ENCODE peak calls at places on chromosomes 5 and 9, in eight cellular contexts. O is naive thymus-derived CD4-positive, alpha-beta T cell; I is aorta; R is sigmoid colon; U is psoas muscle; W is ascending aorta; A is H7; Y is PC-9. X is an unnamed sample.
A peak's percentile ranks its signal among the peaks of the same experiment; 100 is the strongest.

GRCh38 chr5:94715843-94716242 is 97.4 kb downstream of the SLF1 start:
- DNase-seq in O (no peak), I (no peak), R (no peak), U (no peak), W (no peak), A (no peak), Y (no peak), X (no peak)

GRCh38 chr9:111839981-111840380 is 45.2 kb upstream of the SHOC1 start:
- DNase-seq in O (no peak), I (no peak), R (no peak), U (no peak), W (no peak), A (no peak), Y (no peak), X (no peak)

GRCh38 chr9:88534456-88535225 is at the start of gene NXNL2:
- DNase-seq in O (peak; percentile 46), I (peak; percentile 96), R (peak; percentile 91), U (peak; percentile 53), W (peak; percentile 88), A (peak; percentile 97), Y (peak; percentile 90), X (peak; percentile 86)

GRCh38 chr9:93096131-93096802 is at the start of gene CARD19:
- DNase-seq in O (no peak), I (peak; percentile 88), R (peak; percentile 87), U (no peak), W (peak; percentile 82), A (peak; percentile 84), Y (peak; percentile 71), X (no peak)

GRCh38 chr5:43045236-43045635 is 5.1 kb upstream of the ANXA2R start:
- DNase-seq in O (no peak), I (no peak), R (no peak), U (no peak), W (no peak), A (no peak), Y (no peak), X (no peak)

GRCh38 chr5:173643964-173644363 is 27.5 kb upstream of the BOD1 start:
- DNase-seq in O (no peak), I (no peak), R (no peak), U (no peak), W (peak; percentile 16), A (peak; percentile 91), Y (no peak), X (no peak)

GRCh38 chr5:32625106-32625505 is 39.7 kb downstream of the SUB1 start:
- DNase-seq in O (no peak), I (no peak), R (no peak), U (no peak), W (no peak), A (no peak), Y (no peak), X (no peak)

GRCh38 chr9:130302785-130303612 is 37.4 kb downstream of the HMCN2 start:
- DNase-seq in O (no peak), I (no peak), R (no peak), U (no peak), W (no peak), A (no peak), Y (no peak), X (no peak)

GRCh38 chr9:14030350-14030823 is 283.6 kb downstream of the NFIB start:
- DNase-seq in O (no peak), I (no peak), R (no peak), U (no peak), W (no peak), A (no peak), Y (peak; percentile 66), X (no peak)

GRCh38 chr5:126514159-126515141 is 80.6 kb downstream of the ALDH7A1 start:
- DNase-seq in O (no peak), I (no peak), R (no peak), U (no peak), W (no peak), A (no peak), Y (no peak), X (no peak)

DNA sequence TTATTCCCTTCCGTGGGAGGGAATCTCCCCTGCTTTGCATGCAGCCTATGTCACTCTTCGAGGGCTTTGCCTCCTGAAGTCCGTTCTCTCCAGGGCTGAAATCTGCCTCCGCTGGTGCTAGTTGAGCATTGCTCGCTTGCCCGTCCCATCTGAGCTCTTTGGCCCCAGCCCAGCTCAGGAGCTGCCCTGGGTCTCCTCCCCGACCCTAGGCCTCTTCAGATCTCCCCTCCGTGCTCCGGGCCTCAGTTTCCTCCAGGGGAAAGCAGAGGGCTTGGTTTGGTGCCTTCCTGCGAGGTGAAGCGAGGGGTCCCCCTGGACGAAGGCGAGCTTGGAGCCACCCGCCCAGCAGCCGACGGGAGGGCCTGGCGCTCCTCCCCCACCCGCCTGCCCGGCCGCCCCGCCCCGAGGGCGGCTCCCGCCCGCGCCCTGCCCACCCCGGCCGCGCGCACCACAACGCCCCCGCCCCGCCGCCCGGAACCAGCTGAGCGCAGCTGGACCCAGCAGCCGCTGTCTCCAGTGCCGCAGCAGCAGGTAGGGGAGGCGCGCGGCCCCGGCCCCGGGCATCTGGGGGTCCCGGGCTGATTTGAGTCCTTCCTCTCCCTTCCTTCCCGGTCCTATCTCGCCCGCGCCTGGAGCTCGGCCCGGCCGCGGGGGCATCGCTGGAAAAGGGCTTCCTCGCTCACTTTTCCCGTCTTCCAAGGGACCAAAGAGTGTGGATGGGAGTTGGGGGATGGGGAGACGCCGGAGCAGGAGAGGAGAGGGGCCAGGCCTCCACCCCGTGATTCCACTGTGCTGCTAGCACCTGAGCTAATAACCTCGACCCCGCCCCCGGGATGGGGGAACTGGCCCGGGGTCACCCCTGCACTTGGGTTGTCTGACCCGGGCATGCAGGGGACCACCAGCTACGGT is at the start of gene GSN:
- DNase-seq in O (peak; percentile 14), I (peak; percentile 95), R (peak; percentile 94), U (peak; percentile 85), W (peak; percentile 91), A (peak; percentile 97), Y (peak; percentile 74), X (peak; percentile 74)
- H3K27me3 ChIP-seq in O (no peaks in the 10 kb centered on the region), I (no peaks in the 10 kb centered on the region), R (no peaks in the 10 kb centered on the region), U (no peaks in the 10 kb centered on the region), W (no peaks in the 10 kb centered on the region), A (peaks cover 34% of the 10 kb centered on the region), Y (no peaks in the 10 kb centered on the region), X (no peaks in the 10 kb centered on the region)

GRCh38 chr9:21761309-21761901 is 41.0 kb upstream of the MTAP start:
- DNase-seq in O (no peak), I (no peak), R (no peak), U (no peak), W (no peak), A (no peak), Y (no peak), X (no peak)

GRCh38 chr9:21754741-21755140 is 47.7 kb upstream of the MTAP start:
- DNase-seq in O (no peak), I (no peak), R (no peak), U (no peak), W (no peak), A (no peak), Y (no peak), X (no peak)

GRCh38 chr9:21762064-21762463 is 40.4 kb upstream of the MTAP start:
- DNase-seq in O (no peak), I (no peak), R (no peak), U (no peak), W (no peak), A (no peak), Y (no peak), X (no peak)

DNA sequence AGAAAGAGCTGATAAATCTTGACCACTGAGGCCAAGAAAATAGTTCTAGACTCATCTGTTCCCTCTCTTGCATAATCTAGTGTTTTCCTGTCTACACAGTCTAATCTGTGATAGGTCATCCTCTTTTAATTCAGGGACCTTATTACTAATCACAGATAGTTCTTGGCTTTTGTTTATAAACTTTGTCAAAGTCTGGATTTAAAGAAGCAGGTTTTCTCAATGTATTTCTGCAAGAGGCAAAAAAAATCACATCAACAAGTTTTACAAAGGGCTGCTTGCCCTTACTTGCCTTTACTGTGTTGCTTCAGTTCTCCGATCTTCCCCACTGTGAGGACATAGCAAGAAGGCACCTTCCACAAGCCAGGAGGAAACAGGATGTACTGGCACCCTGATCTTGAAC is 43.9 kb upstream of the MTAP start:
- DNase-seq in O (no peak), I (no peak), R (no peak), U (no peak), W (no peak), A (no peak), Y (no peak), X (no peak)
- H3K27me3 ChIP-seq in O (peaks cover 4% of the 10 kb centered on the region), I (no peaks in the 10 kb centered on the region), R (no peaks in the 10 kb centered on the region), U (peaks cover 5% of the 10 kb centered on the region), W (no peaks in the 10 kb centered on the region), A (peaks cover 74% of the 10 kb centered on the region), Y (no peaks in the 10 kb centered on the region), X (no peaks in the 10 kb centered on the region)

GRCh38 chr9:126533911-126534300 is 79.8 kb upstream of the LMX1B start:
- DNase-seq in O (no peak), I (peak; percentile 53), R (no peak), U (no peak), W (no peak), A (peak; percentile 61), Y (no peak), X (no peak)

GRCh38 chr9:126532019-126532462 is 81.7 kb upstream of the LMX1B start:
- DNase-seq in O (no peak), I (peak; percentile 61), R (no peak), U (no peak), W (no peak), A (no peak), Y (no peak), X (peak; percentile 62)

GRCh38 chr9:126534431-126535186 is 79.1 kb upstream of the LMX1B start:
- DNase-seq in O (no peak), I (peak; percentile 63), R (no peak), U (no peak), W (no peak), A (peak; percentile 86), Y (no peak), X (no peak)

GRCh38 chr9:126532489-126532888 is 81.2 kb upstream of the LMX1B start:
- DNase-seq in O (no peak), I (no peak), R (no peak), U (no peak), W (no peak), A (no peak), Y (no peak), X (no peak)

DNA sequence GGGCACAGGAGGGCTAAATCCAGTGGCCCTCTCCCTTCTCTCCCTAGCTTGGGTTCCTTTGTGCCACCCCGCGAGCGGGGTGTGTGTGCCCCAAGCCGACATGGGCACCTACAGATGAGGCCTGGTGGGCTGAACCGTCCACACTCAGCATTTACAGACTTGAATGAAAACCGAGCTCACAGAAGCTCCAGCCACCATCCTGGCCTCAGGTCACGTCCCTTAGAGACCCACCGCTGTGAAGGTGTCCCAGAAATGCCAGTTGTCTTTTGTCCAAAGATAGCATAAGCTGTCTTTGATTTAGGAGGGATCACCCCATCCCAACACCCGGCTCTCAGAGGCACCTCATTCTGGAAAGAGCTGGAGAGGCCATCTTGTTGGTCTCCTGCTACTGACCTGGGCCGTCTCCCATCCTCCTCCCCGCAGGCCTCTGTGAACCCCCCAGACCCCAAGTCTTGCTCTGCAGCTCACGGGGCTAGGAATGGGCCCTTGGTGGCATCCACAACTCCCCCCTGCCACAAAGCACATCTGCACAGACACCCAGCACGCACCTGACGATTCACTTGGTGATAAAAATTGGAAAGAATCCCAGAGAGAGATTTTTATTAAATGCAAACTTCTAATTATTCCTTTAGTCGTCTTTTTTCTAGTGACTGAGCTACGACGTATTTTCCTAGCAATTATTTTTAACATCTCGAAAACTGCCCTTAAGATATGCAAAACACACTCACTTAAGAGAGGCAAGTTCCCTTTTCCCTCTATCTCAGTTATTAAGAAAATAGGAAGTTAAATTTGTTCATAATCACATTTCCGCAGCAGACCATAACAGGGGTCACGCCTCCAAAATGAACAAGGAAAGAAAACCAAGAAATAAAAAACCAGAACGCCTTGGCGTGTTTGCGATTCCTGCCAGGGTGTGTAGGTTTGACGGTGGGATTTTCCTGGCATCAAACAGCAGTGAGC is 80.5 kb upstream of the LMX1B start:
- DNase-seq in O (no peak), I (peak; percentile 59), R (no peak), U (no peak), W (no peak), A (no peak), Y (no peak), X (no peak)
- H3K27me3 ChIP-seq in O (no peaks in the 10 kb centered on the region), I (no peaks in the 10 kb centered on the region), R (peaks cover 30% of the 10 kb centered on the region), U (no peaks in the 10 kb centered on the region), W (no peaks in the 10 kb centered on the region), A (peaks cover 5% of the 10 kb centered on the region), Y (peaks cover 57% of the 10 kb centered on the region), X (no peaks in the 10 kb centered on the region)

GRCh38 chr9:124531115-124531514 is 23.9 kb upstream of the NR5A1 start:
- DNase-seq in O (no peak), I (no peak), R (no peak), U (no peak), W (no peak), A (no peak), Y (no peak), X (no peak)
- H3K27me3 ChIP-seq in O (no peaks in the 10 kb centered on the region), I (no peaks in the 10 kb centered on the region), R (no peaks in the 10 kb centered on the region), U (no peaks in the 10 kb centered on the region), W (no peaks in the 10 kb centered on the region), A (no peaks in the 10 kb centered on the region), Y (no peaks in the 10 kb centered on the region), X (no peaks in the 10 kb centered on the region)